ENCODE peak calls at places on chromosomes 2 and 18, in six cellular contexts. V, L, Q, E, F and I are unnamed samples.

GRCh38 chr2:1864981-1865421 is 120.7 kb upstream of the PXDN start:
- DNase-seq in V (no peak), E (no peak), Q (no peak), F (no peak), L (no peak), I (no peak)

GRCh38 chr18:39414009-39414700 is 1848.6 kb upstream of the CELF4 start:
- DNase-seq in L (peak), V (no peak), F (no peak), E (peak), Q (peak), I (peak)

GRCh38 chr2:33477473-33478468 is 1.3 kb downstream of the RASGRP3 start:
- DNase-seq in L (peak), V (no peak), E (no peak), Q (no peak), F (peak), I (no peak)

GRCh38 chr2:117553448-117553847 is 261.0 kb upstream of the DDX18 start:
- DNase-seq in Q (no peak), L (no peak), E (no peak), F (no peak), V (no peak), I (no peak)

GRCh38 chr2:150168596-150168995 is 318.9 kb downstream of the RND3 start:
- DNase-seq in V (no peak), F (no peak), E (no peak), L (no peak), Q (no peak), I (peak)

GRCh38 chr2:67581751-67582150 is 184.6 kb downstream of the ETAA1 start:
- DNase-seq in L (no peak), Q (no peak), V (no peak), F (no peak), E (no peak), I (no peak)

GRCh38 chr2:18498531-18498930 is 61.9 kb downstream of the RDH14 start:
- DNase-seq in V (no peak), L (no peak), F (no peak), E (no peak), Q (peak), I (peak)

GRCh38 chr18:23542471-23542870 is 39.2 kb downstream of the RMC1 start:
- DNase-seq in Q (no peak), F (no peak), E (peak), V (no peak), L (no peak), I (no peak)

GRCh38 chr2:54310961-54311360 is 54.9 kb upstream of the TSPYL6 start:
- DNase-seq in V (no peak), E (no peak), L (no peak), Q (no peak), F (no peak), I (no peak)

GRCh38 chr18:25349926-25350560 is 1.9 kb downstream of the ZNF521 start:
- DNase-seq in Q (no peak), E (no peak), L (no peak), V (no peak), F (peak), I (no peak)

GRCh38 chr2:204260162-204260877 is 285.0 kb upstream of the PARD3B start:
- DNase-seq in E (peak), L (peak), Q (peak), V (peak), F (peak), I (peak)

GRCh38 chr18:8800876-8801262 is 95.5 kb downstream of the MTCL1 start:
- DNase-seq in E (no peak), F (no peak), V (no peak), L (no peak), Q (no peak), I (no peak)

GRCh38 chr2:9099341-9099751 is 95.9 kb upstream of the MBOAT2 start:
- DNase-seq in L (peak), E (peak), V (no peak), F (no peak), Q (peak), I (peak)

GRCh38 chr2:112666764-112667122 is 21.0 kb downstream of the SLC20A1 start:
- DNase-seq in F (no peak), V (no peak), E (no peak), Q (peak), L (no peak), I (no peak)

GRCh38 chr18:2495381-2495780 is 75.9 kb downstream of the METTL4 start:
- DNase-seq in L (no peak), E (peak), V (no peak), F (no peak), Q (no peak), I (no peak)

GRCh38 chr2:20349457-20350034 is 1.1 kb downstream of the PUM2 start:
- DNase-seq in E (no peak), F (no peak), L (no peak), Q (peak), V (no peak), I (peak)

GRCh38 chr2:168136392-168136977 is 110.9 kb downstream of the STK39 start:
- DNase-seq in V (no peak), Q (peak), F (no peak), L (no peak), E (peak), I (peak)

GRCh38 chr2:190537765-190538164 is 3.2 kb upstream of the NEMP2 start:
- DNase-seq in Q (no peak), V (no peak), L (no peak), F (no peak), E (peak), I (peak)

GRCh38 chr2:117944816-117945215 is 69.1 kb downstream of the CCDC93 start:
- DNase-seq in F (no peak), L (no peak), E (no peak), V (no peak), Q (no peak), I (no peak)

GRCh38 chr2:95345066-95345414 is 47.9 kb downstream of the KCNIP3 start:
- DNase-seq in E (no peak), L (no peak), V (no peak), Q (no peak), F (no peak), I (no peak)

GRCh38 chr2:57397550-57398360 is 648.9 kb upstream of the VRK2 start:
- DNase-seq in E (no peak), L (no peak), F (no peak), V (no peak), Q (no peak), I (no peak)

GRCh38 chr2:62145478-62146100 is 50.3 kb upstream of the B3GNT2 start:
- DNase-seq in V (no peak), E (no peak), F (no peak), L (no peak), Q (no peak), I (no peak)

GRCh38 chr2:147026664-147027278 is 818.1 kb upstream of the ACVR2A start:
- DNase-seq in E (peak), V (no peak), F (no peak), Q (peak), L (peak), I (peak)

GRCh38 chr2:61158356-61158944 is 3.5 kb upstream of the C2orf74 start:
- DNase-seq in L (no peak), V (no peak), F (no peak), Q (no peak), E (no peak), I (no peak)

GRCh38 chr18:9321017-9321452 is 13.5 kb upstream of the TWSG1 start:
- DNase-seq in Q (peak), L (no peak), V (no peak), E (peak), F (no peak), I (peak)

GRCh38 chr2:38935568-38936172 is 46.0 kb downstream of the ARHGEF33 start:
- DNase-seq in V (no peak), F (no peak), E (peak), Q (peak), L (no peak), I (peak)

GRCh38 chr18:31723998-31724711 is 36.5 kb downstream of the SLC25A52 start:
- DNase-seq in F (peak), L (no peak), E (peak), V (no peak), Q (peak), I (peak)

GRCh38 chr18:79387615-79388014 is 8.1 kb upstream of the NFATC1 start:
- DNase-seq in L (no peak), E (no peak), V (no peak), F (no peak), Q (no peak), I (no peak)

GRCh38 chr2:65231121-65231520 is 3.5 kb downstream of the ACTR2 start:
- DNase-seq in E (peak), V (no peak), F (no peak), Q (peak), L (no peak), I (peak)

GRCh38 chr2:86825728-86826386 is 35.1 kb upstream of the CD8A start:
- DNase-seq in Q (no peak), V (no peak), L (no peak), E (no peak), F (no peak), I (no peak)

GRCh38 chr2:191202209-191202721 is 42.9 kb upstream of the MYO1B start:
- DNase-seq in F (no peak), V (no peak), L (no peak), E (peak), Q (peak), I (peak)

GRCh38 chr2:15991231-15991630 is 50.9 kb downstream of the MYCN start:
- DNase-seq in Q (no peak), L (no peak), E (no peak), V (no peak), F (no peak), I (no peak)

GRCh38 chr2:239689410-239689809 is 288.6 kb upstream of the HDAC4 start:
- DNase-seq in Q (no peak), V (no peak), L (no peak), E (no peak), F (peak), I (no peak)

GRCh38 chr2:145543856-145544255 is 1023.9 kb upstream of the ZEB2 start:
- DNase-seq in V (no peak), L (no peak), Q (no peak), E (no peak), F (no peak), I (no peak)

GRCh38 chr2:23901966-23902942 is 24.7 kb downstream of the ATAD2B start:
- DNase-seq in V (no peak), Q (peak), E (peak), L (no peak), F (no peak), I (peak)

GRCh38 chr2:58916127-58916526 is 675.0 kb upstream of the FANCL start:
- DNase-seq in E (no peak), L (no peak), F (no peak), V (no peak), Q (no peak), I (no peak)

GRCh38 chr2:58907644-58908043 is 666.5 kb upstream of the FANCL start:
- DNase-seq in V (no peak), L (no peak), F (no peak), E (no peak), Q (no peak), I (no peak)

GRCh38 chr2:58908501-58909154 is 667.5 kb upstream of the FANCL start:
- DNase-seq in Q (no peak), E (no peak), F (no peak), L (no peak), V (no peak), I (no peak)

GRCh38 chr2:58918138-58918537 is 677.0 kb upstream of the FANCL start:
- DNase-seq in V (no peak), Q (peak), F (no peak), L (no peak), E (peak), I (peak)

DNA sequence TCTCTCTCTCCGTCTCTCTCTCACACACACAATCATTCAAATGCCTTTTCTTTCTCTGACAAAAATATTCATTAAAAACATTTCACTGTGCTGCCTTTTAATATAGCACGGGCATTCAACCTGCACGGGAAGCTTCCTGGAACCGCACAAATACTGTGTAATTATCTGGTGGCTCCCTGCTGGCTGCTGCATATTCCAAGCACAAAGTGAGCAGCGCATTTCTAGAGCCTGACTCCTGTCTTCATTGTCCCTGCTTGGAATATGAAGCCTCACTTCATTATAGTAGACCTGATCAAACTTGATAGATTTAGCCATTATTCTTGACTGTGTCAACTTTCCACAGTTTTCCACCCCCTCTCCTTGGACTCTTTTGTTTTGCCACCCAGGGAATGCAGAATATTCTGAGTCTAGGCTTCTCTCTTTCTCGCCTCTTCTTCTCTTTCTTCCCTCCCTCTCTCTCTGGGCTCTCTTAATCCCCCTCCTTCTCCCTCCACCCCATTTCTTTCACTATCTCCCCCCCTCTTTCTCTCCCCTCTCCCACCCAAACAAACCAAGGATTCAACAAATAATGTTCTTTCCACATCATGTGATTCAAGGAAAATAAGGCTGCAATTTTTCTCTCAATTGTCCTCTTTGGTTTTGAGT is 672.1 kb upstream of the FANCL start:
- DNase-seq in V (no peak), E (no peak), Q (no peak), L (no peak), F (no peak), I (no peak)
- H3K4me3 ChIP-seq in V (no peak), E (no peak), Q (no peak), L (no peak), F (no peak), I (no peak)

DNA sequence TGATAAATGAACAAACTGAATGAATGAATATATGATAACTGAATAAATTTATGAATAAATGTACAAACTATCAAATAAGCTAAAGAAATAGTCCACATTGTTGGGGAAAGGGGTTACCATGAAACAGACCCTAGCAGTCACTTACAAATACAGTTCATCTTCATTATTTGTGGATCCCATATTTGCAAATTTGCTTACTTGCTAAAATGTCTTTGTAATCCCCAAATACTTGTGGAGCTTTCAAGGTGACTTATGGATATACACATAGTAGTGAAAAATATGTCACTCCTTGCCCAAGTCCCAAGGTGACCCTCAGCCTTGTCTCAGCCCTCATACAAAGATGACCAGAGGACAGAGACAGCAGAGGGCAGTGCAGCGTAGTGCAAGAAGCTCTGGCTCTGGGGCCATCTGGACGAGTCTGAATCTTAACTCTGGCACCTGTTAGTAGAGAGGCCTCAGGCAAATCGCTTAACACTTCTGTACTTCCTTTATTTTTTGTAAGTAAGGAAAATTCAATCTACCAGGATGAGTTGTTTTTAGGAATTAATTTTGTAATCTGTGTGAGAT is 3.1 kb downstream of the PAIP2B start:
- DNase-seq in L (no peak), E (peak), F (no peak), V (peak), Q (peak), I (peak)
- TF ChIP-seq CTCF in L (peak), E (peak), F (peak), V (peak), Q (peak), I (peak)

GRCh38 chr2:201806442-201806841 is at the start of gene CDK15:
- DNase-seq in F (no peak), L (no peak), V (no peak), E (peak), Q (peak), I (peak)
- H3K4me3 ChIP-seq in F (peak), L (no peak), V (peak), E (no peak), Q (peak), I (no peak)

GRCh38 chr2:71513096-71513495 is 59.7 kb downstream of the DYSF start:
- DNase-seq in L (no peak), E (no peak), F (peak), Q (no peak), V (no peak), I (no peak)

GRCh38 chr2:71512386-71512785 is 59.0 kb downstream of the DYSF start:
- DNase-seq in Q (no peak), V (no peak), F (peak), L (no peak), E (no peak), I (no peak)

GRCh38 chr2:71510938-71511337 is 57.6 kb downstream of the DYSF start:
- DNase-seq in E (no peak), Q (no peak), L (no peak), F (no peak), V (no peak), I (no peak)

GRCh38 chr2:71510196-71510807 is 56.9 kb downstream of the DYSF start:
- DNase-seq in V (peak), Q (peak), L (no peak), F (peak), E (peak), I (peak)

DNA sequence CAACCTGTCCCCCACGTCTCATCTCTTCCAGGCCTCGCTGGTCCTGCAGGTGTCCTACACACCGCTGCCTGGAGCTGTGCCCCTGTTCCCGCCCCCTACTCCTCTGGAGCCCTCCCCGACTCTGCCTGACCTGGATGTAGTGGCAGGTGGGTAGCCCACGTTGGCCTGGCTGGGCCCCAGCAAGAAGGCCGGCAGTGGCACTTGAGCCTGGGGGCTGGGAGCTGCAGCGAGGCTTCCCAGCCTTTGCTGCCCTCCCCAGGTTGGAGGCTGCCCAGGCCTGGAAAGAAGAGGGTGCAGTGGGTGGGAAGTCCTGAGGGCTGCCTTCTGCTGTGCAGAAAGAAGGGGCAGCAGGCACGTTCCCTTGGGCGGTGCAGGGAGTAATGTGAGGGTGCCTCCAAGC is 58.4 kb downstream of the DYSF start:
- DNase-seq in L (no peak), Q (no peak), E (no peak), F (no peak), V (no peak), I (no peak)
- TF ChIP-seq CTCF in L (no peak), Q (no peak), E (no peak), F (no peak), V (no peak), I (no peak)

GRCh38 chr18:59705145-59705544 is 7.9 kb upstream of the CCBE1 start:
- DNase-seq in V (no peak), L (no peak), E (no peak), F (no peak), Q (no peak), I (no peak)
- H3K4me3 ChIP-seq in V (no peak), L (no peak), E (no peak), F (no peak), Q (no peak), I (no peak)

GRCh38 chr18:37484893-37485834 is 80.4 kb downstream of the CELF4 start:
- DNase-seq in V (no peak), E (no peak), L (peak), Q (peak), F (no peak), I (peak)
- TF ChIP-seq CTCF in V (no peak), E (no peak), L (peak), Q (no peak), F (no peak), I (no peak)

DNA sequence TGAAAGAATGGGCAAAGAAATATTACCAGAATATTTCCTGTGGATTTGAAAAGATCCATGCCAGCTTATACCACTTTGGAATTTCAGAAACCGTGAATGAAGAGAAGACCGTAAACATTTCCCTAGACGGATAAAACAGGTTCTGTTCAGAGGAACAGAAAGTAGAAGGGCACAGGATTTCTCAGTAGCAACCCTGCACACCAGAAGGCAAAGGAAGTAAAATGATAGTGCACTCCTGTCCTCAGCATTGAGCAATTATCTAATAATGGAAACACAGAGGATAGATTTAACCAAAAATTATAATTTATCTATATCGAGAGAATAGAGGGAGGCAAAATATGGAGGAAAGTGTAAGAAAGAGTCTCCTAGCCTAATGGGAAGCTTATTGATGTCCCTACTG is 87.0 kb upstream of the ITGA6 start:
- DNase-seq in L (no peak), F (no peak), V (no peak), E (no peak), Q (no peak), I (no peak)
- H3K4me3 ChIP-seq in L (no peak), F (no peak), V (peak), E (no peak), Q (no peak), I (no peak)

GRCh38 chr2:46029332-46029811 is 267.8 kb upstream of the EPAS1 start:
- DNase-seq in Q (peak), F (no peak), L (peak), E (peak), V (no peak), I (peak)
- TF ChIP-seq CTCF in Q (peak), F (no peak), L (peak), E (no peak), V (no peak), I (peak)

GRCh38 chr2:233976690-233977294 is 59.6 kb downstream of the TRPM8 start:
- DNase-seq in Q (peak), L (peak), V (no peak), F (no peak), E (peak), I (peak)
- H3K4me3 ChIP-seq in Q (no peak), L (no peak), V (no peak), F (no peak), E (no peak), I (no peak)